ENCODE peak calls at places on chromosomes 4 and X, in four cellular contexts. C is NCI-H460; S is stimulated activated CD8-positive, alpha-beta memory T cell treated with anti-CD3 and anti-CD28 coated beads, Interleukin-7, amount 100 ng/mL, for 1 hour; N is glomerular endothelial cell. J is an unnamed sample.

GRCh38 chr4:150574678-150575077 is 7.3 kb upstream of the MAB21L2 start:
- DNase-seq in N (no peak), C (no peak), S (no peak), J (no peak)

GRCh38 chrX:133215747-133216146 is 2.4 kb downstream of the TFDP3 start:
- DNase-seq in S (no peak), C (peak; percentile 9), N (no peak), J (no peak)

GRCh38 chr4:54800831-54801530 is 143.2 kb downstream of the KIT start:
- DNase-seq in C (no peak), N (no peak), S (no peak), J (no peak)

GRCh38 chrX:15834051-15834450 is 20.6 kb downstream of the AP1S2 start:
- DNase-seq in C (no peak), N (no peak), S (no peak), J (no peak)

GRCh38 chrX:154734101-154734781 is 16.6 kb downstream of the GAB3 start:
- DNase-seq in S (no peak), N (no peak), C (no peak), J (no peak)

GRCh38 chrX:100083146-100083715 is 326.8 kb downstream of the PCDH19 start:
- DNase-seq in N (no peak), C (no peak), S (no peak), J (no peak)

GRCh38 chrX:19121898-19122640 is at the start of gene ADGRG2:
- DNase-seq in S (no peak), N (no peak), C (peak; percentile 50), J (no peak)

GRCh38 chrX:108397627-108398392 is 40.4 kb downstream of the COL4A6 start:
- DNase-seq in S (no peak), C (peak; percentile 80), N (no peak), J (no peak)

GRCh38 chr4:79174855-79175254 is 151.0 kb downstream of the NAA11 start:
- DNase-seq in S (no peak), N (no peak), C (no peak), J (no peak)

GRCh38 chr4:60805500-60806313 is 394.4 kb upstream of the ADGRL3 start:
- DNase-seq in N (no peak), C (peak; percentile 13), S (no peak), J (peak; percentile 5)

J was measured in SK-N-MC.